ENCODE peak calls at places on chromosomes 5 and 9, in nine cellular contexts. K is uterus; Z is CD4-positive, alpha-beta T cell; B is endothelial cell; G is right atrium auricular region; S is tibial nerve; R is AG04449; Y is PC-9; E is choroid plexus epithelial cell. W is an unnamed sample.

GRCh38 chr5:60510663-60511062 is 189.3 kb downstream of the DEPDC1B start:
- DNase-seq in K (no peak), E (no peak), S (no peak), Z (no peak), Y (no peak), B (no peak), R (no peak), G (no peak), W (no peak)

GRCh38 chr9:4620046-4620765 is 41.9 kb upstream of the PLPP6 start:
- DNase-seq in R (no peak), B (no peak), K (no peak), Y (peak; percentile 72), E (no peak), Z (no peak), G (no peak), S (no peak), W (no peak)

GRCh38 chr5:99248066-99248465 is 319.3 kb upstream of the CHD1 start:
- DNase-seq in K (no peak), Z (no peak), E (no peak), G (no peak), R (no peak), B (no peak), Y (no peak), S (no peak), W (no peak)

GRCh38 chr5:57041570-57041969 is 89.6 kb upstream of the MIER3 start:
- DNase-seq in Y (no peak), R (no peak), Z (no peak), G (no peak), S (no peak), K (no peak), B (no peak), E (no peak), W (no peak)

GRCh38 chr5:10564838-10565784 is 1.2 kb downstream of the ANKRD33B start:
- DNase-seq in R (no peak), G (no peak), E (no peak), K (no peak), B (peak; percentile 27), S (no peak), Z (no peak), Y (no peak), W (no peak)

GRCh38 chr5:3329427-3329826 is 266.2 kb upstream of the IRX1 start:
- DNase-seq in K (no peak), E (no peak), R (no peak), G (no peak), B (no peak), S (no peak), Y (no peak), Z (no peak), W (no peak)

GRCh38 chr9:3794005-3794404 is 268.2 kb upstream of the RFX3 start:
- DNase-seq in Y (no peak), B (peak; percentile 37), E (peak; percentile 62), S (no peak), R (no peak), G (no peak), Z (no peak), K (no peak), W (no peak)

GRCh38 chr5:172410160-172410559 is 44.2 kb downstream of the SH3PXD2B start:
- DNase-seq in G (no peak), R (no peak), Z (no peak), K (no peak), S (no peak), B (no peak), E (peak; percentile 51), Y (peak; percentile 98), W (no peak)

GRCh38 chr9:13719981-13720380 is 440.5 kb upstream of the MPDZ start:
- DNase-seq in Z (no peak), B (no peak), G (no peak), K (no peak), E (peak; percentile 94), R (no peak), Y (no peak), S (no peak), W (no peak)

GRCh38 chr9:76725885-76726284 is 38.4 kb upstream of the PCA3 start:
- DNase-seq in Y (no peak), K (no peak), B (no peak), S (no peak), Z (no peak), E (no peak), G (no peak), R (no peak), W (no peak)

GRCh38 chr5:28708472-28708871 is 1670.1 kb upstream of the CDH9 start:
- DNase-seq in Y (no peak), R (no peak), S (no peak), B (no peak), K (no peak), Z (no peak), G (no peak), E (no peak), W (no peak)

GRCh38 chr5:28714887-28715286 is 1676.5 kb upstream of the CDH9 start:
- DNase-seq in K (no peak), Z (no peak), B (no peak), S (no peak), Y (no peak), G (no peak), R (no peak), E (no peak), W (no peak)

GRCh38 chr5:28707706-28708105 is 1669.3 kb upstream of the CDH9 start:
- DNase-seq in S (no peak), Z (no peak), G (no peak), E (peak; percentile 61), K (no peak), Y (no peak), B (no peak), R (no peak), W (no peak)

DNA sequence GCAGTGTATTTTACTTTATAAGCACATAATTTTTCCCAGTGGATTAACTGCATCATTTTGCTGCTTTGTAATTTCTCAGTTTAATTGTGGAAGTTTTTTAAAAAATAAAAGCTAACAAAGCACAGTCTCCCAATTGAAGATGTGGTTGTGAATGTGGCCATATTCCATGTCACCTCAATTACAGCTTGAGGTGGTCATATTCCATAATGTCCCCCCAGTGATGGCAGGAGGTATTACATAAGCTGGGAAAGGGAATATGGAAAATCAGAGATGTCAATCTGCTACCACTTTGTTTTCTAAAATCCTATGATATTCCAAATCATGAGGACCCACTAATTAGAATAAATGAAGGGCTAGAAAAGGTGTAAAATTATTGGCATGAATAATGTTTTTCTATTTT is 1672.0 kb upstream of the CDH9 start:
- DNase-seq in K (no peak), Z (no peak), R (no peak), G (no peak), Y (no peak), E (no peak), B (no peak), S (no peak), W (no peak)
- TF ChIP-seq CTCF in K (no peak), Z (no peak), R (no peak), G (no peak), Y (peak; percentile 41), E (peak; percentile 33), B (peak; percentile 77), S (no peak), W (peak; percentile 11)

DNA sequence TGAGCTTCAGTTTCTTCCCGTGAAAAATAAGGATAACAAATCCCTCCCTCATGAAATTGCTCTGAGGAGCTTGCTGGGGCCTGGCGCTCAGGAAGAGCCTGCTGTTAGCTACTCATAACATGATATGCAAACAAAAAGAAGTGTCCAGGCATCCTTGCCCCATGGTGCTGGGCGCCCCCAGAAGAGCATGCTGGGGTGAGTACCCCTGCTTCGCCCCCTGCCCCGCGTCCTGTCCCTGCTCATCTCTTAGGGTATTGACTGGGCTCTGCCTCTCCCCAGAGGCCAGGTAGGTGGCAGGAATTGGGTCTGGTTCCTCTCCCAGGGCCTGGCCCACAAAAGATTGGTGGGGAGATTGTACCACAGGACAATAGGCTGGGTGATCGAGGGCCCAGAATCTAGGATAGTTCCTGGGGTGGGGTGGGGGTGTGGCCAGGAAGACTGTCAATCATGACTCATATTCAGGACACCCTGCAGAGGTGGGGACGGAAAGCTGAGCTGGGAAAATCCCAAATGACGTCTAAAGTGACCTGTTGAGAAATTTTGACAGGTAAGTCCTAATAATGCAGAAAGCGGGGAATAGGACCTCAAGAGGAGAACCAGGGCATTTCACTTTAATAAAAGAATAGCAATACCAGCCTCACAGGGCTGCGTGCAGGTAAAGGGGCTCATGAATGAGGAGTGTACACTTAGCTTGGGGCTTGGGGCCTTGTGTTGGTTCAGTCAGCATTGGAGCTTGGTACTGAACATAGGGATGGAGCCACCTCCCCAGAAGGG is 8.9 kb downstream of the PITX1 start:
- DNase-seq in S (no peak), E (no peak), Z (no peak), K (no peak), Y (peak; percentile 92), B (no peak), R (no peak), G (no peak), W (no peak)
- TF ChIP-seq CTCF in S (no peak), E (no peak), Z (no peak), K (no peak), Y (peak; percentile 48), B (no peak), R (no peak), G (no peak), W (no peak)

GRCh38 chr9:107894572-107895261 is 405.1 kb upstream of the KLF4 start:
- DNase-seq in Z (no peak), S (no peak), R (peak; percentile 49), E (no peak), G (no peak), B (no peak), Y (no peak), K (peak; percentile 60), W (no peak)

GRCh38 chr9:107896544-107896943 is 407.0 kb upstream of the KLF4 start:
- DNase-seq in B (no peak), Z (no peak), E (no peak), Y (no peak), S (no peak), R (no peak), G (no peak), K (no peak), W (no peak)

GRCh38 chr9:107895524-107896001 is 406.0 kb upstream of the KLF4 start:
- DNase-seq in Y (no peak), B (no peak), S (no peak), R (no peak), G (no peak), Z (no peak), E (no peak), K (no peak), W (no peak)

GRCh38 chr9:107888773-107889227 is 399.2 kb upstream of the KLF4 start:
- DNase-seq in Z (no peak), E (no peak), Y (no peak), K (no peak), S (no peak), G (no peak), B (no peak), R (no peak), W (no peak)

DNA sequence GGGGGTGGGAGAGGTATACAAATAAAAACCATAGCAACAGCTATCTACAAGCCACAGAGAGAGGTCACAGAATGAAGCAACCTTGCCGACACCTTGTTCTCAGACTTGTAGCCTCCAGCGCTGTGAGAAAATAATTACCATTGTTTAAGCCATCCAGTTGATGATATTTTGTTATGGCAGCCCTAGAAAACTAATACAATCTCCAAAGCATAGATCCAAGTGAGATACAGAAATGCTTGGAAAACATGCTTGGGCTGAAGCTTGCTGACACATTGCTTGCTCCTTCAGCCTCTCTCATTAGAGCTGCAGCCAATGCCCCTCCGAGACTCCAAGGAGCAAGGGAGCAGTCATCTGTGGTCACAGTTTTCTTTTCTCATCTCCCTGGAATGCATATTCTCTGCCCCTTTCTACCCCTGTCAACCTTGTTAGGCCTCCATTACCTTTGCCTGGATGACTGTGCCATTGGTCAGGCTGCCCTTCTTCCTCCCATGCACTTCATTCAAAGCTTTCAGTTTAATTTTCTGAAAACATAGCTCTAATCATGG is 401.4 kb upstream of the KLF4 start:
- DNase-seq in S (no peak), B (no peak), G (no peak), E (no peak), K (no peak), Y (no peak), R (no peak), Z (no peak), W (no peak)
- TF ChIP-seq CTCF in S (no peak), B (no peak), G (no peak), E (no peak), K (no peak), Y (no peak), R (no peak), Z (no peak), W (no peak)

GRCh38 chr5:40716000-40716399 is 36.3 kb downstream of the PTGER4 start:
- DNase-seq in K (no peak), B (no peak), S (no peak), R (no peak), Y (no peak), Z (no peak), G (no peak), E (peak; percentile 46), W (no peak)
- TF ChIP-seq CTCF in K (no peak), B (no peak), S (no peak), R (peak; percentile 6), Y (no peak), Z (no peak), G (no peak), E (peak; percentile 55), W (no peak)